ENCODE peak calls at places on chromosomes 3 and 15, in six cellular contexts. H, P, J, U, E and N are unnamed samples.
A peak's percentile ranks its signal among the peaks of the same experiment; 100 is the strongest.

GRCh38 chr3:172209333-172210321 is 170.2 kb downstream of the FNDC3B start:
- DNase-seq in H (no peak), E (no peak), P (no peak), U (no peak), J (no peak), N (no peak)

GRCh38 chr3:122484985-122485384 is 29.8 kb downstream of the KPNA1 start:
- DNase-seq in E (no peak), P (no peak), H (peak; percentile 25), U (no peak), J (peak; percentile 70), N (no peak)

GRCh38 chr3:24305795-24306467 is 188.7 kb downstream of the THRB start:
- DNase-seq in H (peak; percentile 67), E (no peak), J (no peak), P (peak; percentile 58), U (no peak), N (no peak)

GRCh38 chr3:176816937-176817336 is 380.3 kb downstream of the TBL1XR1 start:
- DNase-seq in H (no peak), E (no peak), U (no peak), J (no peak), P (no peak), N (no peak)

GRCh38 chr15:40306371-40306770 is 1.4 kb downstream of the PLCB2 start:
- DNase-seq in J (no peak), H (no peak), P (no peak), E (no peak), U (no peak), N (no peak)

GRCh38 chr3:16309558-16309957 is 44.5 kb downstream of the OXNAD1 start:
- DNase-seq in U (no peak), H (peak; percentile 87), E (peak; percentile 77), J (peak; percentile 68), P (no peak), N (no peak)

GRCh38 chr15:85910796-85911195 is 116.1 kb upstream of the KLHL25 start:
- DNase-seq in P (no peak), J (no peak), H (no peak), E (no peak), U (no peak), N (peak; percentile 11)

GRCh38 chr15:101489236-101489632 is 273 bp downstream of the PCSK6 start:
- DNase-seq in J (no peak), E (no peak), P (peak; percentile 93), U (no peak), H (peak; percentile 66), N (peak; percentile 69)

GRCh38 chr3:107969525-107969924 is 121.3 kb downstream of the CD47 start:
- DNase-seq in J (no peak), H (no peak), E (no peak), U (no peak), P (no peak), N (no peak)

GRCh38 chr15:101482526-101483371 is 6.8 kb downstream of the PCSK6 start:
- DNase-seq in U (no peak), P (no peak), J (no peak), E (no peak), H (no peak), N (no peak)

GRCh38 chr15:79943820-79944219 is 27.2 kb downstream of the BCL2A1 start:
- DNase-seq in H (no peak), U (no peak), P (no peak), E (no peak), J (peak; percentile 92), N (peak; percentile 72)
- TF ChIP-seq BHLHE40 in H (no peak), U (no peak), P (no peak), E (no peak), J (no peak), N (no peak)

GRCh38 chr3:112639451-112640332 is 1.3 kb downstream of the CCDC80 start:
- DNase-seq in H (no peak), U (no peak), J (no peak), P (no peak), E (no peak), N (no peak)

GRCh38 chr3:112640864-112641751 is at the start of gene CCDC80:
- DNase-seq in P (peak; percentile 59), E (no peak), J (peak; percentile 94), U (no peak), H (peak; percentile 50), N (peak; percentile 91)

GRCh38 chr3:112638327-112639020 is 2.5 kb downstream of the CCDC80 start:
- DNase-seq in H (no peak), U (no peak), E (no peak), J (no peak), P (no peak), N (no peak)

GRCh38 chr3:112642912-112643506 is 2.1 kb upstream of the CCDC80 start:
- DNase-seq in H (peak; percentile 87), J (peak; percentile 92), U (peak; percentile 68), E (peak; percentile 46), P (peak; percentile 84), N (peak; percentile 94)

DNA sequence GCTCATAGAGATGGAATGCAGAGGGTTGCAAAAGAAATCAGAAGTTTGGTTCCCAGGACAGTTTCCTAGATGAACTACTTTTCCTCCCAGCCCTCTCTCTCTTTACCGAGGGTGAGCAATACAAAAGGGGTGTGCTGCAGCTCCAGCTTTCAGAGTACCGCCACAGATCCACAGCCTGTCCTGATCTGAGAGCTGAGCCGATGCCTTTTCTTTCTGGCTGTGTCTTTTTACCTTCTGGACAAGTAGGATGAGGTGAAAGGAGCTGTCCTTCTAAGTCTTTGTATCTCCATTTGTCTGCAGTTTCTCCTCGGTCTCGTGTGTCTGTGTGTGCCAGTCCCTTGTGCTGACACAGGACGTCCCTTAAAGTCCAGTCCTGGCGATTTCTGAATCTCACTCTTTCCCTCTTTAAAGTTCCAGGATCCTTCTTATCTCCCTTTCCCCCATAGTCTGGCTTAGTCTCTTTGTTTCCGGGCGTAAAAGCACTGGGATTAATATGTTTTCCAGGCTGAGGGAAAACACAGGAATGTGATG is 545 bp downstream of the CCDC80 start:
- DNase-seq in J (peak; percentile 90), U (no peak), E (no peak), H (no peak), P (no peak), N (peak; percentile 55)
- TF ChIP-seq BHLHE40 in J (no peak), U (no peak), E (no peak), H (no peak), P (no peak), N (no peak)

GRCh38 chr3:195207731-195208130 is 63.2 kb downstream of the XXYLT1 start:
- DNase-seq in J (no peak), P (no peak), E (no peak), H (no peak), U (no peak), N (no peak)

GRCh38 chr3:195200010-195200822 is 70.7 kb downstream of the XXYLT1 start:
- DNase-seq in P (no peak), J (no peak), E (no peak), H (peak; percentile 37), U (peak; percentile 41), N (no peak)

GRCh38 chr3:195207056-195207455 is 63.9 kb downstream of the XXYLT1 start:
- DNase-seq in J (no peak), U (no peak), P (no peak), H (no peak), E (no peak), N (no peak)

GRCh38 chr3:195204360-195205166 is 66.4 kb downstream of the XXYLT1 start:
- DNase-seq in J (no peak), P (no peak), U (no peak), H (peak; percentile 54), E (peak; percentile 38), N (no peak)

GRCh38 chr3:195203631-195204030 is 67.3 kb downstream of the XXYLT1 start:
- DNase-seq in J (no peak), U (no peak), P (no peak), H (peak; percentile 79), E (no peak), N (no peak)
- TF ChIP-seq BHLHE40 in J (no peak), U (no peak), P (no peak), H (no peak), E (no peak), N (no peak)

DNA sequence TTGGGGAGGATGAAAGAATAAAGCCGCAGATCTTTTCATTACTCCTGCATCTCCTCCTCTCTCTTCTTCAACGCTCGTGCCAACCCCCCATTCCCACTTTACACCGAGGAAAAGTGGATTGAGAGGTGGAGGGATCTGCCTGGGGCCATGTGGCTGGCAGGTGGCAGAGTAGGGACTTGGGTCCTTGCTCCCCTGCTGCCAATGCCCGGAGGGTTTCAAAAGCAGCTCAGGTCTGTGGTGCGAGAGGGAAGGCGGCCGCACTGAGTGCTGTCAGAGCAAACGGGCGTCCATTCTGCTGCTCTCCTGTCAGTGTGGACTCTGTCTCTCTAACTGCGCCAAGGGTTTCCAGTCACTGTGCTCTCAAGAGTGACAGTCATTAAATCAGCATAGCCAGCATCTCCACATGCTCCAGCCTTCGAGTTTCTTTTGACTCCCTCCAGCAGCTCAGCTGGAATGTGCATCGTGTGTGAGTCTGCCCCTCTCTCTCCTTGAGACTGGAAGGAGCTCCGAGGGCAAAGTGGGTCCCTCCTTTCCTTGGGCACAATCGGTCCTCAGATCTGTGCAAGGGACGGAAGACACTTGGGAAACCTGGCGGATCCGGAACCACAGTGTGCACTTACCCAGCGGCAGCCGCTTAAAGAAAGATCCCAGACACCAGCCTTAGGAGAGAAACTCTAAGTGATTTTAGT is 68.6 kb downstream of the VGLL4 start:
- DNase-seq in P (no peak), H (no peak), U (no peak), E (no peak), J (no peak), N (no peak)
- TF ChIP-seq BHLHE40 in P (no peak), H (no peak), U (no peak), E (no peak), J (no peak), N (no peak)

DNA sequence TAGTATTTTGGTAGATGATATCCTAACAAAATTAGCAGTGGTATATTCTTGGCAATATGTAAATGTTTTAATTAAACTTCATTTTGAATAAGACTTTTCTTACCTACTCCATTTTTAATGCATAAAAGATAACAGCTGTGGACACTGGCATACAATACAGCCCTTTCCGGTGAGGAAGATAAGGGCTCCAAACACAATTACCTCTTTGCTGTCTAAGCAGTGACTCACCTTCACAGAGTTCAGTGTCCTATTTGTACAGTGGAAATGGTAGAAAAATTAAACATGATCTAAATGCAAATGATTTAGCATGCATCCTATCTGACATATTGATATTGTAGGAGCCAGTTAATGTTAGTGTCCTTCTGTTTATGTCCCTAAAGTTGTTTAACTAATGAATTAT is 969.4 kb downstream of the PLOD2 start:
- DNase-seq in U (peak; percentile 65), J (no peak), E (no peak), H (no peak), P (no peak), N (no peak)
- TF ChIP-seq BHLHE40 in U (no peak), J (no peak), E (no peak), H (no peak), P (no peak), N (no peak)

GRCh38 chr3:13235897-13236296 is 162.7 kb upstream of the IQSEC1 start:
- DNase-seq in J (no peak), U (peak; percentile 9), E (no peak), H (no peak), P (no peak), N (no peak)
- TF ChIP-seq BHLHE40 in J (no peak), U (no peak), E (no peak), H (no peak), P (no peak), N (no peak)

GRCh38 chr3:143011705-143012104 is 10.3 kb downstream of the U2SURP start:
- DNase-seq in E (no peak), U (no peak), P (no peak), H (no peak), J (no peak), N (no peak)
- TF ChIP-seq BHLHE40 in E (no peak), U (no peak), P (no peak), H (no peak), J (no peak), N (no peak)

GRCh38 chr3:181687190-181687589 is 24.5 kb upstream of the SOX2 start:
- DNase-seq in J (no peak), P (no peak), H (no peak), E (no peak), U (no peak), N (no peak)
- TF ChIP-seq BHLHE40 in J (no peak), P (no peak), H (no peak), E (no peak), U (no peak), N (no peak)